ENCODE peak calls at places on chromosomes 6 and 20, in four cellular contexts. Z is foreskin fibroblast, A is HFF-Myc, F is upper lobe of right lung. D is an unnamed sample.

GRCh38 chr20:12177657-12178293 is 260.1 kb downstream of the BTBD3 start:
- DNase-seq in Z (peak; percentile 44), A (no peak), F (no peak), D (no peak)

GRCh38 chr20:61127311-61128044 is 124.6 kb upstream of the CDH4 start:
- DNase-seq in Z (peak; percentile 84), A (peak; percentile 26), F (peak; percentile 33), D (no peak)

GRCh38 chr20:969868-970267 is 32.2 kb downstream of the RSPO4 start:
- DNase-seq in Z (no peak), A (no peak), F (no peak), D (no peak)

GRCh38 chr20:25282796-25283195 is 34.9 kb downstream of the PYGB start:
- DNase-seq in Z (no peak), A (no peak), F (no peak), D (no peak)

GRCh38 chr6:132648356-132648755 is 10.6 kb downstream of the TAAR1 start:
- DNase-seq in Z (peak; percentile 62), A (peak; percentile 6), F (no peak), D (no peak)

GRCh38 chr20:38231786-38232130 is 28.8 kb downstream of the KIAA1755 start:
- DNase-seq in Z (no peak), A (no peak), F (no peak), D (no peak)

GRCh38 chr6:116596815-116597214 is 19.5 kb upstream of the RSPH4A start:
- DNase-seq in Z (peak; percentile 41), A (no peak), F (no peak), D (no peak)

GRCh38 chr20:56362833-56363413 is 4.1 kb downstream of the FAM210B start:
- DNase-seq in Z (peak; percentile 59), A (no peak), F (no peak), D (no peak)

GRCh38 chr20:64039293-64040160 is 3.5 kb downstream of the C20orf204 start:
- DNase-seq in Z (no peak), A (no peak), F (no peak), D (no peak)

GRCh38 chr6:169707772-169708171 is 5.8 kb downstream of the C6orf120 start:
- DNase-seq in Z (no peak), A (no peak), F (no peak), D (no peak)

GRCh38 chr6:34476941-34477340 is 11.1 kb downstream of the PACSIN1 start:
- DNase-seq in Z (no peak), A (no peak), F (no peak), D (no peak)

GRCh38 chr20:45307076-45307645 is 521 bp downstream of the RBPJL start:
- DNase-seq in Z (no peak), A (no peak), F (no peak), D (no peak)

GRCh38 chr20:48604936-48605335 is 222.9 kb downstream of the PREX1 start:
- DNase-seq in Z (no peak), A (no peak), F (peak; percentile 21), D (peak; percentile 13)

GRCh38 chr6:105993769-105994521 is 92.2 kb upstream of the PRDM1 start:
- DNase-seq in Z (peak; percentile 74), A (no peak), F (peak; percentile 70), D (no peak)

GRCh38 chr6:146433881-146434741 is 109.5 kb upstream of the RAB32 start:
- DNase-seq in Z (peak; percentile 31), A (no peak), F (peak; percentile 65), D (no peak)

GRCh38 chr20:24965065-24965919 is 16.2 kb downstream of the CST7 start:
- DNase-seq in Z (no peak), A (no peak), F (peak; percentile 54), D (no peak)

GRCh38 chr20:21505810-21506530 is 7.9 kb downstream of the NKX2-2 start:
- DNase-seq in Z (peak; percentile 76), A (no peak), F (peak; percentile 75), D (no peak)

GRCh38 chr6:34391023-34391485 is 1.4 kb downstream of the NUDT3 start:
- DNase-seq in Z (peak; percentile 89), A (no peak), F (no peak), D (peak; percentile 68)

GRCh38 chr6:131592935-131593334 is 19.9 kb downstream of the ARG1 start:
- DNase-seq in Z (no peak), A (no peak), F (no peak), D (no peak)

GRCh38 chr6:5481024-5481423 is 219.7 kb downstream of the FARS2 start:
- DNase-seq in Z (no peak), A (no peak), F (no peak), D (no peak)

GRCh38 chr6:123742626-123743025 is 61.0 kb upstream of the NKAIN2 start:
- DNase-seq in Z (no peak), A (no peak), F (no peak), D (no peak)

GRCh38 chr20:47455133-47456040 is 46.3 kb upstream of the NCOA3 start:
- DNase-seq in Z (peak; percentile 32), A (no peak), F (no peak), D (no peak)

GRCh38 chr20:30286157-30286556 is 971.3 kb upstream of the DEFB115 start:
- DNase-seq in Z (no peak), A (no peak), F (no peak), D (no peak)

GRCh38 chr6:37647765-37648085 is 50.0 kb downstream of the MDGA1 start:
- DNase-seq in Z (no peak), A (no peak), F (no peak), D (no peak)

GRCh38 chr6:35733633-35734032 is 3.2 kb upstream of the ARMC12 start:
- DNase-seq in Z (no peak), A (no peak), F (no peak), D (no peak)

DNA sequence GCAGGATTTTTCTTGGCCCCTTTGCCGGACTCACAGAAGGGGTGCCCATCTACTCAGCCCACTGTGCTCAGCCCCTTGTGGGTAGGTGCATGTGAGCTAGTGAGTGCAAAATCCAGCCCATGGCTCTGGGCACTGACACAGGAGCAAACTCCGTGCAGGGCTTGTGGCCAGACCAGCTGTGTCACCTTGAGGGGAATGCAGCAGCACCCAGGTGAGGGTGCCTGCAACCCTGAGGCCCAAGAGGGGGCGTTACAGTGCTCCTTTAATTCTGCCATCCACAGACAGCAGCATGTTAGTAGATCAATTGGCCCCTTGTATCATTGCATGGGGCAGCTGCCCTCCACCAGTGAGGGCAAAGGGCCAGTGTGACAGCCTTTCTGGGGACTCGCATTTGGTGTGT is 12.9 kb upstream of the IYD start:
- DNase-seq in Z (no peak), A (no peak), F (no peak), D (no peak)
- TF ChIP-seq CTCF in Z (no peak), A (no peak), F (no peak), D (no peak)

GRCh38 chr20:2508631-2509467 is at the start of gene ZNF343:
- DNase-seq in Z (peak; percentile 91), A (peak; percentile 61), F (peak; percentile 88), D (peak; percentile 80)
- TF ChIP-seq CTCF in Z (no peak), A (no peak), F (no peak), D (no peak)

GRCh38 chr20:13995086-13995665 is at the start of gene MACROD2:
- DNase-seq in Z (peak; percentile 97), A (peak; percentile 40), F (peak; percentile 98), D (peak; percentile 93)
- TF ChIP-seq CTCF in Z (no peak), A (no peak), F (no peak), D (peak; percentile 8)

GRCh38 chr6:51559059-51559458 is 528.4 kb downstream of the PKHD1 start:
- DNase-seq in Z (no peak), A (no peak), F (no peak), D (no peak)
- TF ChIP-seq CTCF in Z (no peak), A (no peak), F (peak; percentile 22), D (no peak)